ENCODE peak calls at places on chromosomes 4 and X, in ten cellular contexts. T is GM06990; Y is right lobe of liver; X is fibroblast of lung; R is A549; O is BE2C; H is MM.1S; A is CD8-positive, alpha-beta T cell; B is GM23338; N is tibial artery. S is an unnamed sample.

GRCh38 chr4:6372649-6373525 is 99.5 kb downstream of the PPP2R2C start:
- DNase-seq in H (peak), N (no peak), Y (peak), T (no peak), B (peak), R (peak), O (peak), A (no peak), X (peak), S (peak)

GRCh38 chrX:48770296-48770695 is 8.7 kb downstream of the GLOD5 start:
- DNase-seq in B (no peak), X (no peak), O (no peak), A (no peak), Y (no peak), N (no peak), T (no peak), H (no peak), R (no peak), S (no peak)

GRCh38 chrX:108123591-108124366 is 32.2 kb downstream of the ATG4A start:
- DNase-seq in B (no peak), R (no peak), H (no peak), A (no peak), N (no peak), Y (no peak), O (no peak), X (no peak), T (no peak), S (peak)

GRCh38 chrX:17680732-17681413 is 56.4 kb upstream of the SCML1 start:
- DNase-seq in O (no peak), H (no peak), A (no peak), N (no peak), X (no peak), R (peak), T (no peak), Y (no peak), B (no peak), S (peak)

GRCh38 chr4:124590480-124590879 is 122.1 kb downstream of the ANKRD50 start:
- DNase-seq in N (no peak), O (no peak), H (peak), X (no peak), R (no peak), Y (no peak), A (no peak), T (no peak), B (no peak), S (no peak)

GRCh38 chrX:117808413-117808812 is 308.2 kb downstream of the KLHL13 start:
- DNase-seq in R (no peak), X (no peak), Y (no peak), T (no peak), N (no peak), B (peak), O (no peak), A (no peak), H (no peak), S (no peak)

GRCh38 chrX:15843960-15844359 is 10.7 kb downstream of the AP1S2 start:
- DNase-seq in B (no peak), N (no peak), X (no peak), O (no peak), Y (no peak), T (no peak), H (no peak), R (no peak), A (no peak), S (no peak)

GRCh38 chr4:8868321-8869001 is 3.2 kb downstream of the HMX1 start:
- DNase-seq in X (no peak), O (no peak), R (no peak), N (no peak), H (no peak), B (peak), Y (no peak), T (no peak), A (no peak), S (no peak)

GRCh38 chr4:125734504-125734903 is 419.7 kb downstream of the FAT4 start:
- DNase-seq in O (no peak), Y (no peak), N (no peak), B (no peak), X (no peak), R (no peak), T (no peak), H (no peak), A (no peak), S (no peak)

GRCh38 chrX:46665232-46666162 is 91.9 kb downstream of the CHST7 start:
- DNase-seq in R (no peak), Y (no peak), O (no peak), B (no peak), N (no peak), X (no peak), T (no peak), H (no peak), A (no peak), S (peak)

GRCh38 chr4:64205376-64205775 is 203.9 kb downstream of the TECRL start:
- DNase-seq in Y (no peak), A (no peak), N (no peak), H (peak), O (no peak), B (no peak), R (no peak), X (no peak), T (no peak), S (no peak)

GRCh38 chrX:148192547-148192946 is 211.4 kb downstream of the FMR1NB start:
- DNase-seq in Y (no peak), A (no peak), B (no peak), N (no peak), R (no peak), O (no peak), T (no peak), H (no peak), X (no peak), S (no peak)

GRCh38 chr4:3054169-3054759 is 20.1 kb downstream of the HTT-AS start:
- DNase-seq in T (no peak), B (no peak), H (no peak), N (no peak), X (no peak), R (no peak), O (no peak), Y (no peak), A (no peak), S (no peak)

GRCh38 chr4:48939785-48940184 is 33.2 kb upstream of the OCIAD2 start:
- DNase-seq in X (peak), A (no peak), Y (no peak), R (peak), O (no peak), T (no peak), N (no peak), B (no peak), H (no peak), S (peak)

DNA sequence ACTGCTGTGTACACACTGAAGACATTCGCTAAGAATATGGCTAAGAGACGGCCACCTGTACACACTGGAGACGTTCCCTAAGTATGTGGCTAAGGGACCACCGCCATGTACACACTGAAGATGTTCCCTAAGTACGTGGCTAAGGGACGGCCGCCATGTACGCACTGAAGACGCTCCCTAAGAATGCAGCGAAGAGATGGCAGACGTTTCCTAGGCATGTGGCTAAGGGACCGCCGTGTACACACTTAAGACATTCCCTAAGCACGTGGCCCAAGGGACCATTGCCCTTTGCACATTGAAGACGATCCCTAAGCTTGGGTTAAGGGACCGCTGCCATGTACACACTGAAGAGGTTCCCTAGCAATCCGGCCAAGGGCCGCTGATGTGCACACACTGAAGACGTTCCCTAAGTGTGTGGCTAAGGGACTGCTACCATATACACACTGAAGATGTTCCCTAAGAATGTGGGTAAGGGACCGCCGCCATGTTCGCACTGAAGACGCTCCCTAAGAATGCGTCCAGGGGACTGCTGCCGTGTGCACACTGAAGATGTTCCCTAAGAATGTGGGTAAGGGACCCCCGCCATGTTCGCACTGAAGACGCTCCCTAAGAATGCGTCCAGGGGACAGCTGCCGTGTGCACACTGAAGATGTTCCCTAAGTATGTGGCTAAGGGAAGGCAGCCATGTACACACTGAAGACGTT is 36.7 kb downstream of the DHRSX start:
- DNase-seq in R (peak), Y (peak), H (no peak), T (peak), O (no peak), X (peak), B (peak), N (no peak), A (no peak), S (no peak)
- H3K4me3 ChIP-seq in R (peak), Y (no peak), H (no peak), T (no peak), O (no peak), X (no peak), B (no peak), N (no peak), A (no peak), S (no peak)

DNA sequence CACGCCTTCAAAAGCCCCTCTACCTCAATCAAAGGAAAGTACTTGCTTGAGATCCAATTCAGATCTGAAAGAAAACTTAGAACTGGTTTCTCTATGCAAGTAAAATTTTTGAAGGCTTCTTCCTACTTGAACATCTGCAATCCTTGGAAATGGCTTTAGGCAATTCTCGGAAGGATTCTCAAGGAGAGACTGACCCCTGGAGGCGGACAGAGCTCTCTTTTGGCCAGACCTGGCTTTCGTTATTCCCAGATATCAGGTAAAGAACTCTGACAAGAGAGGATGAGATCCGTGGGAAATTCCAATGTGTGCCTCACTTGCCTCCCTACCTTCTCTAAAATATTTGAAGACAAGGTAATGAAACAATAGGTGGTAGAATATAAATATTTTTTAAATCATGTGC is 670.3 kb upstream of the FAM241A start:
- DNase-seq in O (peak), H (no peak), B (peak), R (peak), N (no peak), Y (no peak), X (peak), T (no peak), A (no peak), S (peak)
- TF ChIP-seq CTCF in O (peak), H (no peak), B (peak), R (peak), N (peak), Y (no peak), X (peak), T (no peak), A (no peak), S (peak)

DNA sequence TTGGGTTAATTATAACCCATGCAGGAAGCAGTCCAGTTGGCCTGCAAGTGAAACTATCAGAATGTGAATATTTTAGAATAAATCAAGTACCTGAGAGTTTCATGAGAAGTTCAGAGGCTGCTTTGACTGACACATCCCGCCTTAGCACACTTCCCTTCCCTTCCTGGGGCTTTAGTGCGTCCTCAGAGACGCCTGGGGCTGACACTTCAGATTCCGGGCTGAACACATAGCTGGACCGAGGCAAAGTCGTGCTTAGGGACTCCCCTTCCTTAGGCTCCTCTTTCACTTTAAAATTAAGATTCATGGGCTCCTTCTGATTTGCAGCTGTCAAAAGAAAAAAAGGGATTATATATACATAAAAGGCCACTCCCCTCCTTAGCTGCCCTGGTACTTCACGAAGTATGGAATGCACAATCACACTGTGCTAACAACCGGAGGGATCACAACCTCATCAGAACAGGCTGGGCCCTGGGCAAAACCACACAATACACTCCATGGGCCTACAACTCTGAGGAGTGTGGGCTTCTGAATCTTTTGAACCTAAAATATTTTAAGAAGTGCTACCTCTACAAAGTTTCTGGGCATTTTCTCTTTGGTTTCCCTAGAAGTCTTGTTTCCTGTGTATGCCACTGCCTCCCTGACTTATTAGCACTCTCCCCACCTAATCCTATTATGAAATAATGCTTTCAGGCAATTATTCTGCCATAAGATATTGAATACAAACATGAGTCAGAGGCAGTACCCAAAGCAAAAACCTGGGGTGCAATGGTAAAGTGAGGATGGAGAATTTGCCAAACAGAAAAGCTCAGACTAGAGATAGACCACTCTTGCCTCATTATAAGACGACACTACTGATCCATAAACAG is 68.2 kb downstream of the ZNF827 start:
- DNase-seq in T (no peak), A (no peak), Y (no peak), B (no peak), O (no peak), X (no peak), R (no peak), N (no peak), H (peak), S (peak)
- H3K4me3 ChIP-seq in T (no peak), A (no peak), Y (no peak), B (no peak), O (no peak), X (no peak), R (no peak), N (no peak), H (peak), S (no peak)

DNA sequence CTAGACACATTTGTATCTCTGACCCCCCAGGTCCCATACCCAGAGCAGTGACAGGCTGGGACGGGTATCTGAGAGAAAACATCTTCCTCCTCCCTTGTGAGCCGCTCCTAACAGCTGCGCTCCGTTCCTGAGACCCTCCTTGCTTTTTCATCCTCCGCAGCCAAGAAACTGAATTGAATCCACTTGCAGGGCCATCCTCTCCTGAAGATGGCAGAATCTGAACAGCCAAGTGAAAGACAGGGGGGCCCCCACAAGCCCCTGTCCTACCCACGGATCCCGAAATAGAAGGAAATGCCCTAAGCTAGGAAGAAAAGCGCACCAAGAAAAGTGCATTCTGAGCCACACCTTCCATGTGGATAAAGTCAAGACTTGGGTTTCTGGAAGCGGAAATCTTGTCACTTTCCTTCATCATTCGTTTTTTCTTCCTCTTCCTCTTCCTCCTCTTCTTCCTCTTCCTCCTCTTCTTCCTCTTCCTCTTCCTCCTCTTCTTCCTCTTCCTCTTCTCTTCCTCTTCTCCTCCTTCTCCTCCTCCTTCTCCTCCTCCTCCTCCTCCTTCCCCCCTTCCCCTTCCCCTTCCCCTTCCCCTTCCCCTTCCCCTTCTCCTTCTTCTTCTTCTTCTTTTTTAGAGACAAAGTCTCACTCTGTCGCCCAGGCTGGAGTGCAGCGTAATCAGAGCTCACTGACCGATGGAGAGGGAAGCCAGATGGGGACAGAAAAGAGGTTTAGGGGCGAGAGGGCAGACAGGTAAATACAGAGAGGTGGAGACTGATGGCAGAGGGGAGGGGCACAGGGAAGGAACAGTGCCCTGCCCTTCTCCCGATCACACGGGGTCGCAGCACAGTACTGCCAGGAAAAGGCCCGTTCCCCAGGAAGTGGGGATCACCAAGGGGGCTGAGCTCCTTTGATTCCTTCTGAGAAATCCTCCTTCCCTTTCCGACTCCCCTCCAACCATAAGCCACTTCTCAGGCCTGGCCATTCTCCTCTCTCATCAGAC is 85.9 kb upstream of the WWC2 start:
- DNase-seq in N (no peak), B (peak), R (no peak), X (no peak), A (no peak), Y (no peak), H (no peak), T (no peak), O (no peak), S (no peak)
- TF ChIP-seq CTCF in N (no peak), B (peak), R (no peak), X (no peak), A (no peak), Y (no peak), H (no peak), T (no peak), O (peak), S (no peak)

S was measured in epithelial cell of esophagus.